ENCODE peak calls at places on chromosome 21, in four cellular contexts. One of them, this sample, is unnamed.

GRCh38 chr21:25507522-25507921 is 99.8 kb downstream of the MRPL39 start:
- DNase-seq in hepatic stellate cell: no peak
- DNase-seq in LHCN-M2: peak
- DNase-seq in HTR-8/SVneo: no peak
- DNase-seq in this sample: no peak

GRCh38 chr21:28885853-28886177 is 106.9 kb downstream of the LTN1 start:
- DNase-seq in hepatic stellate cell: no peak
- DNase-seq in LHCN-M2: no peak
- DNase-seq in HTR-8/SVneo: no peak
- DNase-seq in this sample: no peak

GRCh38 chr21:21137986-21138385 is 139.8 kb downstream of the NCAM2 start:
- DNase-seq in hepatic stellate cell: peak
- DNase-seq in LHCN-M2: peak
- DNase-seq in HTR-8/SVneo: no peak
- DNase-seq in this sample: no peak

GRCh38 chr21:34576043-34576466 is 38.9 kb downstream of the RCAN1 start:
- DNase-seq in hepatic stellate cell: peak
- DNase-seq in LHCN-M2: no peak
- DNase-seq in HTR-8/SVneo: no peak
- DNase-seq in this sample: no peak

GRCh38 chr21:45910548-45911221 is 70.9 kb upstream of the COL6A1 start:
- DNase-seq in hepatic stellate cell: no peak
- DNase-seq in LHCN-M2: no peak
- DNase-seq in HTR-8/SVneo: no peak
- DNase-seq in this sample: no peak

GRCh38 chr21:32424674-32425073 is 12.2 kb downstream of the EVA1C start:
- DNase-seq in hepatic stellate cell: no peak
- DNase-seq in LHCN-M2: no peak
- DNase-seq in HTR-8/SVneo: no peak
- DNase-seq in this sample: no peak

GRCh38 chr21:15031790-15032357 is 32.9 kb downstream of the NRIP1 start:
- DNase-seq in hepatic stellate cell: no peak
- DNase-seq in LHCN-M2: peak
- DNase-seq in HTR-8/SVneo: no peak
- DNase-seq in this sample: no peak

GRCh38 chr21:42347601-42348327 is 3.0 kb downstream of the TFF2 start:
- DNase-seq in hepatic stellate cell: no peak
- DNase-seq in LHCN-M2: no peak
- DNase-seq in HTR-8/SVneo: no peak
- DNase-seq in this sample: no peak

GRCh38 chr21:34075760-34076159 is 2.4 kb downstream of the MRPS6 start:
- DNase-seq in hepatic stellate cell: no peak
- DNase-seq in LHCN-M2: no peak
- DNase-seq in HTR-8/SVneo: no peak
- DNase-seq in this sample: no peak

GRCh38 chr21:38434913-38435533 is 63.3 kb downstream of the ERG start:
- DNase-seq in hepatic stellate cell: peak
- DNase-seq in LHCN-M2: peak
- DNase-seq in HTR-8/SVneo: peak
- DNase-seq in this sample: no peak

GRCh38 chr21:14403681-14404318 is 20.9 kb upstream of the HSPA13 start:
- DNase-seq in hepatic stellate cell: peak
- DNase-seq in LHCN-M2: peak
- DNase-seq in HTR-8/SVneo: peak
- DNase-seq in this sample: no peak

GRCh38 chr21:46253610-46254124 is 25.1 kb upstream of the LSS start:
- DNase-seq in hepatic stellate cell: no peak
- DNase-seq in LHCN-M2: peak
- DNase-seq in HTR-8/SVneo: no peak
- DNase-seq in this sample: no peak

GRCh38 chr21:42621166-42621827 is 32.1 kb upstream of the PDE9A start:
- DNase-seq in hepatic stellate cell: no peak
- DNase-seq in LHCN-M2: no peak
- DNase-seq in HTR-8/SVneo: no peak
- DNase-seq in this sample: no peak

GRCh38 chr21:41580758-41581554 is 73.0 kb upstream of the TMPRSS2 start:
- DNase-seq in hepatic stellate cell: no peak
- DNase-seq in LHCN-M2: no peak
- DNase-seq in HTR-8/SVneo: no peak
- DNase-seq in this sample: no peak

GRCh38 chr21:31713973-31714740 is 17.8 kb downstream of the SCAF4 start:
- DNase-seq in hepatic stellate cell: peak
- DNase-seq in LHCN-M2: peak
- DNase-seq in HTR-8/SVneo: no peak
- DNase-seq in this sample: no peak

GRCh38 chr21:44594406-44594916 is 2.2 kb upstream of the KRTAP10-6 start:
- DNase-seq in hepatic stellate cell: no peak
- DNase-seq in LHCN-M2: no peak
- DNase-seq in HTR-8/SVneo: no peak
- DNase-seq in this sample: no peak

GRCh38 chr21:28480091-28480869 is 512.4 kb downstream of the LTN1 start:
- DNase-seq in hepatic stellate cell: no peak
- DNase-seq in LHCN-M2: no peak
- DNase-seq in HTR-8/SVneo: no peak
- DNase-seq in this sample: no peak

GRCh38 chr21:45546636-45547203 is 4.5 kb upstream of the SLC19A1 start:
- DNase-seq in hepatic stellate cell: no peak
- DNase-seq in LHCN-M2: no peak
- DNase-seq in HTR-8/SVneo: no peak
- DNase-seq in this sample: no peak

GRCh38 chr21:35520302-35520701 is 471.2 kb upstream of the RUNX1 start:
- DNase-seq in hepatic stellate cell: no peak
- DNase-seq in LHCN-M2: no peak
- DNase-seq in HTR-8/SVneo: no peak
- DNase-seq in this sample: no peak

GRCh38 chr21:25457411-25457810 is 149.9 kb downstream of the MRPL39 start:
- DNase-seq in hepatic stellate cell: peak
- DNase-seq in LHCN-M2: peak
- DNase-seq in HTR-8/SVneo: peak
- DNase-seq in this sample: no peak

GRCh38 chr21:42121792-42122191 is 50.7 kb downstream of the UMODL1 start:
- DNase-seq in hepatic stellate cell: no peak
- DNase-seq in LHCN-M2: no peak
- DNase-seq in HTR-8/SVneo: no peak
- DNase-seq in this sample: no peak

GRCh38 chr21:25297117-25297516 is 310.2 kb downstream of the MRPL39 start:
- DNase-seq in hepatic stellate cell: no peak
- DNase-seq in LHCN-M2: no peak
- DNase-seq in HTR-8/SVneo: no peak
- DNase-seq in this sample: no peak

GRCh38 chr21:15343066-15343465 is 278.3 kb upstream of the NRIP1 start:
- DNase-seq in hepatic stellate cell: no peak
- DNase-seq in LHCN-M2: no peak
- DNase-seq in HTR-8/SVneo: no peak
- DNase-seq in this sample: no peak

GRCh38 chr21:45429221-45430164 is 24.5 kb downstream of the COL18A1 start:
- DNase-seq in hepatic stellate cell: no peak
- DNase-seq in LHCN-M2: no peak
- DNase-seq in HTR-8/SVneo: no peak
- DNase-seq in this sample: no peak

GRCh38 chr21:32240708-32241433 is 38.0 kb downstream of the MIS18A start:
- DNase-seq in hepatic stellate cell: peak
- DNase-seq in LHCN-M2: no peak
- DNase-seq in HTR-8/SVneo: no peak
- DNase-seq in this sample: no peak

GRCh38 chr21:45973475-45974072 is 8.0 kb upstream of the COL6A1 start:
- DNase-seq in hepatic stellate cell: peak
- DNase-seq in LHCN-M2: peak
- DNase-seq in HTR-8/SVneo: peak
- DNase-seq in this sample: peak

GRCh38 chr21:46004168-46004861 is 22.7 kb downstream of the COL6A1 start:
- DNase-seq in hepatic stellate cell: no peak
- DNase-seq in LHCN-M2: no peak
- DNase-seq in HTR-8/SVneo: no peak
- DNase-seq in this sample: no peak